ENCODE peak calls at places on chromosomes 4 and X, in six cellular contexts. M is RWPE1, L is neural progenitor cell, V is breast epithelium, S is testis, D is HepG2. N is an unnamed sample.

GRCh38 chrX:78650906-78651437 is 8.2 kb downstream of the RTL3 start:
- DNase-seq in M (no peak), L (no peak), V (no peak), S (no peak), D (no peak), N (no peak)

GRCh38 chr4:168070903-168071302 is 21.4 kb upstream of the ANXA10 start:
- DNase-seq in M (no peak), L (no peak), V (no peak), S (no peak), D (no peak), N (no peak)

GRCh38 chr4:1241936-1242505 is 6.9 kb downstream of the CTBP1 start:
- DNase-seq in M (no peak), L (no peak), V (no peak), S (no peak), D (no peak), N (no peak)

GRCh38 chr4:33037464-33037863 is 2317.3 kb downstream of the PCDH7 start:
- DNase-seq in M (no peak), L (peak), V (no peak), S (no peak), D (no peak), N (no peak)

GRCh38 chr4:121728066-121728465 is 31.3 kb upstream of the ANXA5 start:
- DNase-seq in M (peak), L (no peak), V (no peak), S (no peak), D (peak), N (no peak)

GRCh38 chr4:44771789-44772188 is 45.4 kb upstream of the GNPDA2 start:
- DNase-seq in M (no peak), L (no peak), V (no peak), S (no peak), D (no peak), N (no peak)

GRCh38 chr4:71550220-71551190 is 211.7 kb downstream of the SLC4A4 start:
- DNase-seq in M (no peak), L (peak), V (no peak), S (no peak), D (no peak), N (no peak)

GRCh38 chrX:46547857-46548256 is 2.6 kb upstream of the ZNF674 start:
- DNase-seq in M (peak), L (no peak), V (no peak), S (no peak), D (peak), N (no peak)

GRCh38 chr4:64584981-64585557 is 175.8 kb upstream of the TECRL start:
- DNase-seq in M (peak), L (peak), V (no peak), S (peak), D (peak), N (no peak)

GRCh38 chr4:4395849-4396627 is 9.1 kb downstream of the NSG1 start:
- DNase-seq in M (no peak), L (peak), V (no peak), S (no peak), D (peak), N (no peak)

GRCh38 chr4:81632581-81633247 is 161.0 kb upstream of the RASGEF1B start:
- DNase-seq in M (peak), L (no peak), V (no peak), S (no peak), D (no peak), N (no peak)

GRCh38 chr4:121192500-121192899 is 28.4 kb upstream of the TNIP3 start:
- DNase-seq in M (peak), L (peak), V (no peak), S (no peak), D (peak), N (no peak)

GRCh38 chrX:14607446-14607845 is 78.1 kb downstream of the GLRA2 start:
- DNase-seq in M (no peak), L (no peak), V (no peak), S (no peak), D (no peak), N (no peak)

GRCh38 chr4:3202836-3203820 is 45.8 kb upstream of the MSANTD1 start:
- DNase-seq in M (no peak), L (no peak), V (no peak), S (no peak), D (peak), N (no peak)

GRCh38 chr4:153039542-153040185 is 103.5 kb downstream of the FHDC1 start:
- DNase-seq in M (no peak), L (no peak), V (no peak), S (no peak), D (peak), N (no peak)

GRCh38 chrX:51894697-51895336 is 1.4 kb downstream of the MAGED1 start:
- DNase-seq in M (no peak), L (peak), V (no peak), S (peak), D (no peak), N (no peak)

GRCh38 chrX:48468247-48468671 is 1.8 kb downstream of the SLC38A5 start:
- DNase-seq in M (no peak), L (peak), V (no peak), S (no peak), D (no peak), N (no peak)

GRCh38 chrX:98057176-98057575 is 1173.5 kb downstream of the RPA4 start:
- DNase-seq in M (no peak), L (no peak), V (no peak), S (no peak), D (no peak), N (no peak)

DNA sequence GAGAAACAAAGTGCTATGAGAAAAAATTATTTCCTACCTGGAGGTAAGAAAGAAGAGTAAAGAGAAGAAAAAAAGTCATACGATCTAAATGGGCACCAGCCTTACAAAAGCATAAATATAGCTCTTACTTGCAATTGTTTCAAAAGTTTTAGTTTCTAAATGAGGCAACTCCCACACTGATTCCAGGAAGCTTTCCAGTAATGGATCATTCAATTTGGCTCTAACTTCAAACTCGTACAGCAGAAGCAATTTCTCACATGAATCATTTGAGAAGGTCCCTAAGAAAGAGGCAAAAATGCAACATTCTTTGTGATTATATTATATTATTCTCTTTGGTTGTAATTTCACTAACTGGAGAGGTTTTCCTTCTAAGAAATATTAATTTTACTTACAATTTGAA is 109.9 kb downstream of the DLG3 start:
- DNase-seq in M (no peak), L (no peak), V (no peak), S (no peak), D (no peak), N (no peak)
- H3K27ac ChIP-seq in M (no peak), L (no peak), V (no peak), S (no peak), D (no peak), N (no peak)

GRCh38 chrX:13223868-13224555 is 95.8 kb downstream of the ATXN3L start:
- DNase-seq in M (peak), L (no peak), V (peak), S (no peak), D (peak), N (no peak)
- H3K27ac ChIP-seq in M (no peak), L (no peak), V (no peak), S (no peak), D (no peak), N (no peak)

DNA sequence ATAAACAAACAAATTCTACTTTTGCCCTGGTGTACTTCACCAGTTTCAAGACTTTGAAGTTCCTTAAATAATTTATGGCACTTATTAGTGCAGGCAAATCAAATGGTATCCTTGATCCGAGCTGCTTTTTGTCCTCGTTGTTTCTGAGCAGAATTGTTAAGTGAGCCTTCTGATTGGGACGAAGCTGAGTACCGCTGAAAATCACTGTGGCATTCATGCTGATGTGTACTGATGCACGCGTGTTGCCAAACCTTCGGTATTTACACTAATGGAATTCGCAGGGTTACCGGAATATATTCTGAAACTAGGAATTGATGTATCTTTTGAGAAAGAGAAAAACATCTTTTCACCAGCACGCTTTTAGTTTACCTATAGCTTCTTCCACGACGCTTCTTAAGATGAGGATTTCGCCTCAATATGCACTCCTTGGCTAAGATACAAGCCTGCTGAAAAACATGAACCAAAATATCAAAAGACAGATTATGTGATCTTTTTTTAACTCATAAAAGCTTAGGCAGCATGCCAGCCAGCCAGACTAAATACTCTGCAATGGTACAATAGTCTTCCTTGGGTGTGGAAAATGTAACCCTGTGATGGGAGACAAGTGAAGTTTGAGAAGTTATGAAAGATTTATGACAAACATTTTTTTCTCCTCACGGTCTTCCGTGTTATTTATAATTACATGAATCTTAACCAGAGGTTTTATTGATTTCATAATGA is 48.9 kb upstream of the TENM3 start:
- DNase-seq in M (no peak), L (no peak), V (no peak), S (no peak), D (no peak), N (no peak)
- H3K27ac ChIP-seq in M (no peak), L (no peak), V (no peak), S (no peak), D (no peak), N (no peak)

GRCh38 chr4:183241771-183242170 is 78.3 kb downstream of the CLDN22 start:
- DNase-seq in M (no peak), L (no peak), V (no peak), S (no peak), D (peak), N (no peak)
- H3K27ac ChIP-seq in M (no peak), L (no peak), V (no peak), S (no peak), D (peak), N (no peak)

DNA sequence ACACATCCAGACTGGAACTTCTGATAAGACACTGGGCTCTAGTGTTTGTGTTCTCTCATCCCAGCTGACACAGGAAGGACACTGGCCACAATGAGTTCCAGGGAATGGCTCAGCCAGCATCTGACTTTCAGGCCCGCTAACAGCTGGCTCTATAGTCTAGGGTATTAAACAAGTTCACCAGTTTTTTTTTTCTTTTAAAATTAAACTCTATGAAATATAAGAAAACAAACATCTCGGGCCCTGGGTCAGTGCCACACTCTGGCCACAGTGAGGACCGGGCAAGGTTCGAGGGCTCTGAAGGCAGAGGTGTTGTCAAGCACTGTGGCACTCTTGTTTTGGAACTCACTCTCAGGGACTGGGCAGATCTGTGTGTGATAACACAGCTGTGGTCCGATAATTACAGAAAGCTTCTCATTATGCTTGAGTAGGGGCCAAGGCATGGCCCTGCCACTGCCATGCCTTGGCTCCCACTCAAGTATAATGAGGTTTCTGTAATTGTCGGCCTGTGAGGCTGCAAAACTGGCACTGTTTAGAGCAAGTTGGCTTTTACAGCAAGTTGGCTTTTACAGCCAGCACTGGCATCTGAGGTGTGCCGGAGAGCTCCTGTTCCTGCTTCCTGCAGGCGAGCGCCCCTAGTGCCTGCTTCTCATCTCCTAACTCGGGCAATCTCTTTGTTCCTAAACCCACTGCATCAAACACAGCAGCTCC is 62.8 kb downstream of the PPP1R2C start:
- DNase-seq in M (peak), L (peak), V (peak), S (peak), D (peak), N (no peak)
- H3K27ac ChIP-seq in M (no peak), L (no peak), V (peak), S (no peak), D (no peak), N (no peak)

DNA sequence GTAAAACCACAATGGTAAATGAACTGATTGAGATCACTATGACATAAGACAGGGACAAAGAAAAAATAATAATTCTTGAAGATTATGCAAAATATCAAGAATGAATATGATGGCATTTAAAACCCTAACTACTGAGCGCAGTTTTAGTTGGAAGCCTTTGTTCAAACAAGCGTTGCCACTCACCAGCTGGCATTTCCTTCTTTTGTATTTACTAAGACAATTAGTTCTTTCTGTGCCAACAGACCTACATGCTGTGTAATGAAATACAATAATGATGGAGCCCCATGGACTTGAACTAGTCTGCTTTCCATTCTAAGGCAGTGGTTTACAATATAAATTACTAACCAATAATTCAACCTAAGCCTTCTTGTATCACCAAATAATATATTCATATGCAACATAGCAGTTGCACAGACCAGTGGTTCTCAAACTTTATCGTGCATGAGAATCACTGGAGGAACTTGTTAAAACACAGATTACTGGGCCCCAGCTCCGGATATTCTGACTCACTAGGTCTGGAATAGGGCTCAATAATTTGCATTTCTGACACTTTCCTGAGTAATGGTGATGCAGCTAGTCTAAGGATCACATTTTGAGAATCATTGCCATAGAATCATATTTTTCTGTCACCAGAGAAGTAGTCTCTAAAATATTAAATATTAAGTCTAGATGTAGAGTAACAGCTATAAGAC is 196.4 kb upstream of the MAGEB18 start:
- DNase-seq in M (no peak), L (no peak), V (no peak), S (no peak), D (no peak), N (no peak)
- H3K27ac ChIP-seq in M (no peak), L (no peak), V (no peak), S (no peak), D (no peak), N (no peak)

GRCh38 chr4:173056271-173056670 is 112.3 kb upstream of the GALNT7 start:
- DNase-seq in M (no peak), L (no peak), V (no peak), S (no peak), D (no peak), N (no peak)

GRCh38 chr4:173056708-173057107 is 111.9 kb upstream of the GALNT7 start:
- DNase-seq in M (no peak), L (no peak), V (no peak), S (no peak), D (no peak), N (no peak)

GRCh38 chr4:173052439-173052838 is 116.2 kb upstream of the GALNT7 start:
- DNase-seq in M (no peak), L (no peak), V (no peak), S (no peak), D (no peak), N (no peak)

GRCh38 chr4:173046818-173047217 is 121.8 kb upstream of the GALNT7 start:
- DNase-seq in M (no peak), L (no peak), V (no peak), S (no peak), D (no peak), N (no peak)

GRCh38 chr4:173051697-173052096 is 116.9 kb upstream of the GALNT7 start:
- DNase-seq in M (no peak), L (no peak), V (no peak), S (no peak), D (no peak), N (no peak)
- H3K27ac ChIP-seq in M (no peak), L (no peak), V (no peak), S (peak), D (no peak), N (no peak)

DNA sequence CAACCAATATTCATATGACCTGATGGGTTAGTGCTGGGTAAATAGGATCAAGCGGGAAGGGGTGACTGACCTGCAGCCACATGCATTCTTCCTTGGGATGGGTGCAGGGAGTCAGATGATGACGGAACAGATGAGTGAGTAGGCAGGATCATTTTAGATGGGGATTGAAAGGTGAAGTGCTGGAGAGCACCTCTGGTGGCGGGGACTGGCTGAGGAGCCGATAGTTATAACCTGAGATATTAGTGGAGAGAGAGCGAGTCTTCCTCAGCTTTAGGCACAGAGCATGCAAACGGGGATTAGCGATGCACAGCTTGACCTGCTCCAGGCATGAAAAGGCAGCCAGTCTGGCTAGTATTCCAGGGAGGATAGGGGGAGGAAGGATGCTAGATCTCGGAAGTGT is 99.1 kb downstream of the AFF1 start:
- DNase-seq in M (no peak), L (peak), V (no peak), S (no peak), D (no peak), N (no peak)
- H3K27ac ChIP-seq in M (peak), L (peak), V (peak), S (peak), D (no peak), N (peak)

N was measured in esophagus squamous epithelium.